ENCODE peak calls at places on chromosomes 16 and 17, in four cellular contexts. R is right lobe of liver, B is tibial artery, I is heart left ventricle. X is an unnamed sample.

GRCh38 chr17:6853764-6854442 is 22.4 kb upstream of the TEKT1 start:
- DNase-seq in R (no peak), B (no peak), I (no peak), X (no peak)

GRCh38 chr17:64920026-64920418 is 744 bp upstream of the LRRC37A3 start:
- DNase-seq in R (peak; percentile 58), B (no peak), I (peak; percentile 39), X (no peak)

GRCh38 chr16:78605548-78606097 is 506.2 kb downstream of the WWOX start:
- DNase-seq in R (no peak), B (no peak), I (no peak), X (no peak)

GRCh38 chr16:31513126-31513525 is 4.9 kb upstream of the RUSF1 start:
- DNase-seq in R (no peak), B (no peak), I (no peak), X (peak; percentile 45)

GRCh38 chr16:24091125-24091524 is 165.0 kb upstream of the CACNG3 start:
- DNase-seq in R (no peak), B (no peak), I (no peak), X (no peak)

GRCh38 chr16:66427036-66427446 is at the start of gene BEAN1:
- DNase-seq in R (no peak), B (no peak), I (no peak), X (no peak)

GRCh38 chr16:31225193-31225592 is 8.3 kb upstream of the PYDC1 start:
- DNase-seq in R (no peak), B (no peak), I (no peak), X (no peak)

GRCh38 chr17:3988297-3989120 is 24.3 kb upstream of the ATP2A3 start:
- DNase-seq in R (no peak), B (no peak), I (no peak), X (no peak)

GRCh38 chr16:2148714-2149629 is 547 bp downstream of the RAB26 start:
- DNase-seq in R (peak; percentile 60), B (no peak), I (peak; percentile 46), X (no peak)

GRCh38 chr17:45225964-45226530 is 4.4 kb downstream of the FMNL1 start:
- DNase-seq in R (peak; percentile 89), B (peak; percentile 85), I (peak; percentile 86), X (peak; percentile 99)

GRCh38 chr16:2204727-2205103 is 539 bp upstream of the MLST8 start:
- DNase-seq in R (no peak), B (no peak), I (no peak), X (no peak)

GRCh38 chr16:12819126-12820117 is 15.7 kb upstream of the CPPED1 start:
- DNase-seq in R (peak; percentile 83), B (peak; percentile 77), I (peak; percentile 47), X (peak; percentile 63)

GRCh38 chr17:81200695-81201580 is 21.8 kb downstream of the CEP131 start:
- DNase-seq in R (no peak), B (no peak), I (peak; percentile 61), X (peak; percentile 58)

GRCh38 chr16:89700649-89701424 is 668 bp downstream of the SPATA2L start:
- DNase-seq in R (peak; percentile 81), B (no peak), I (peak; percentile 52), X (no peak)

GRCh38 chr17:56737741-56738161 is 96.0 kb downstream of the C17orf67 start:
- DNase-seq in R (no peak), B (no peak), I (no peak), X (no peak)

GRCh38 chr17:20159406-20160075 is 150.4 kb downstream of the SPECC1 start:
- DNase-seq in R (no peak), B (no peak), I (no peak), X (no peak)

GRCh38 chr16:27811881-27812280 is 251.6 kb downstream of the GSG1L start:
- DNase-seq in R (no peak), B (peak; percentile 34), I (no peak), X (no peak)

GRCh38 chr17:71870546-71870862 is 250.3 kb upstream of the SOX9 start:
- DNase-seq in R (no peak), B (no peak), I (no peak), X (no peak)

GRCh38 chr17:21098934-21099687 is 27.7 kb upstream of the DHRS7B start:
- DNase-seq in R (no peak), B (no peak), I (peak; percentile 56), X (peak; percentile 90)

DNA sequence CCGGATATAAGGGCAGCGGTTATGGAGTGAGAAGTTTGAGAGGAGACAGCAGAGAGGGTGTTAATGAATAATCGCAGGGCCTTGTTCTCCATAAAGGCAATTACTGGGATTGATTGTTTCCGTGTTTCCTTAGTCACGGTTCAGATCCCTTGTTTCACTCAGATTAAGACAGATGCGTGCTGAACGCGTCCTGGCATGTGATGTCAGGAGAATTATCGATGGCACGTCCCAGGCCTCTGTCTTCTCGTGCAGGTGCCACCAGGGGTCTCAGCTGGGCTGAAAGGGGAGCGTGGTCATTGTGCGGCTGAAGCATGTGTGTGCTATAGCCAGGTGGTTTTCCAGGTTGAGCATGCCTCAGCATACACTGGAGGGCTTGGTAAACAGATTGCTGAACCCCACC is 142.4 kb upstream of the NOL11 start:
- DNase-seq in R (no peak), B (no peak), I (no peak), X (no peak)
- H3K4me3 ChIP-seq in R (no peak overlapping the region), B (no peak overlapping the region), I (no peak overlapping the region), X (no peak overlapping the region)

DNA sequence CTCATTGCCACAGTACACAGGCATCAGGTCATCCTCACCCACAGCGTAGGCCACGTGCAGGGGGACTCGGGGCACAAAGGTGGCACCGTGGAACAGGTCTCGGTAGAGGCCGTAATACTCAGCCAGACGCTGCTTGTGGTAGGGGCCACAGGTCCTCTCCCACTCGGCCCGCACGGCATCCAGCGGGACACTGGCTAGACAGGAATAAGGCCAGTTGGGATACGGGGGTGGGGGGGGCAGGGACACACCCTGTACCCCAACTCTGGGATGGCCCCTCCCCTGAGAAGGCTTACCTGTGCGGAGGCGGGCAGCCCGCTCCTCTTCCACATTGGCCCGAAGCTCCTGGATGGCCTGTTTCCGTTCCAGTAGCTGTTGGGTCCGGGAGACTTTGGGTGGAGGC is 3.0 kb downstream of the MRPL38 start:
- DNase-seq in R (no peak), B (no peak), I (no peak), X (no peak)
- H3K4me3 ChIP-seq in R (no peak overlapping the region), B (no peak overlapping the region), I (no peak overlapping the region), X (no peak overlapping the region)

GRCh38 chr16:596736-597060 is 6.8 kb downstream of the RAB40C start:
- DNase-seq in R (no peak), B (no peak), I (no peak), X (no peak)
- H3K4me3 ChIP-seq in R (no peak overlapping the region), B (no peak overlapping the region), I (no peak overlapping the region), X (no peak overlapping the region)

GRCh38 chr16:51146256-51146924 is 4.7 kb downstream of the SALL1 start:
- DNase-seq in R (no peak), B (no peak), I (no peak), X (peak; percentile 7)
- H3K4me3 ChIP-seq in R (no peak overlapping the region), B (no peak overlapping the region), I (no peak overlapping the region), X (no peak overlapping the region)

DNA sequence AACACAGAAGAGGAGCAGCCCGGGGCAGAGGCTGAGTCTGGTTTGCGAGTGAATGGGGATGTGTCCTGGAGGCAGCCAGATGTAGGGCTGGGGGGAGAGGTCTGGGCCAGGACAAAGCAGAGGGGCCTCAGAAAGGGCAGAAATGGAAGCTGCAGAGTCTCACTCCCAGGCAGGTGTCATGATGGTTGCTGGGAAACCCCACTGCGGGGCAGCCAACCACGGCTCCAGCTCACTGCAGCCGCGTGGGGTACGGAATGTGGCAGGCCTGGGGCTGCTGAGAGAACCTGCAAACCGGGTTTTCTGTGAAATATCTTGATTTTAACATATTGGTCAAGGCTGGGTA is 57.8 kb downstream of the PRMT7 start:
- DNase-seq in R (no peak), B (no peak), I (no peak), X (no peak)
- H3K4me3 ChIP-seq in R (no peak overlapping the region), B (no peak overlapping the region), I (no peak overlapping the region), X (no peak overlapping the region)

GRCh38 chr17:334974-335481 is 17.6 kb downstream of the RPH3AL start:
- DNase-seq in R (peak; percentile 48), B (peak; percentile 58), I (no peak), X (no peak)

GRCh38 chr17:337453-337852 is 15.2 kb downstream of the RPH3AL start:
- DNase-seq in R (peak; percentile 15), B (no peak), I (no peak), X (no peak)

GRCh38 chr17:335691-336090 is 16.9 kb downstream of the RPH3AL start:
- DNase-seq in R (peak; percentile 47), B (peak; percentile 51), I (no peak), X (no peak)

GRCh38 chr17:337022-337420 is 15.6 kb downstream of the RPH3AL start:
- DNase-seq in R (peak; percentile 11), B (peak; percentile 28), I (no peak), X (no peak)

GRCh38 chr17:336110-337021 is 16.2 kb downstream of the RPH3AL start:
- DNase-seq in R (peak; percentile 73), B (peak; percentile 68), I (peak; percentile 85), X (no peak)
- H3K4me3 ChIP-seq in R (no peak overlapping the region), B (no peak overlapping the region), I (no peak overlapping the region), X (no peak overlapping the region)

GRCh38 chr17:78722101-78722761 is 59.8 kb downstream of the CYTH1 start:
- DNase-seq in R (no peak), B (no peak), I (peak; percentile 58), X (peak; percentile 81)

GRCh38 chr17:78723957-78724356 is 58.1 kb downstream of the CYTH1 start:
- DNase-seq in R (no peak), B (no peak), I (no peak), X (no peak)

GRCh38 chr17:78724544-78724943 is 57.5 kb downstream of the CYTH1 start:
- DNase-seq in R (peak; percentile 84), B (no peak), I (peak; percentile 56), X (no peak)

GRCh38 chr17:78724999-78725398 is 57.1 kb downstream of the CYTH1 start:
- DNase-seq in R (no peak), B (no peak), I (no peak), X (no peak)

DNA sequence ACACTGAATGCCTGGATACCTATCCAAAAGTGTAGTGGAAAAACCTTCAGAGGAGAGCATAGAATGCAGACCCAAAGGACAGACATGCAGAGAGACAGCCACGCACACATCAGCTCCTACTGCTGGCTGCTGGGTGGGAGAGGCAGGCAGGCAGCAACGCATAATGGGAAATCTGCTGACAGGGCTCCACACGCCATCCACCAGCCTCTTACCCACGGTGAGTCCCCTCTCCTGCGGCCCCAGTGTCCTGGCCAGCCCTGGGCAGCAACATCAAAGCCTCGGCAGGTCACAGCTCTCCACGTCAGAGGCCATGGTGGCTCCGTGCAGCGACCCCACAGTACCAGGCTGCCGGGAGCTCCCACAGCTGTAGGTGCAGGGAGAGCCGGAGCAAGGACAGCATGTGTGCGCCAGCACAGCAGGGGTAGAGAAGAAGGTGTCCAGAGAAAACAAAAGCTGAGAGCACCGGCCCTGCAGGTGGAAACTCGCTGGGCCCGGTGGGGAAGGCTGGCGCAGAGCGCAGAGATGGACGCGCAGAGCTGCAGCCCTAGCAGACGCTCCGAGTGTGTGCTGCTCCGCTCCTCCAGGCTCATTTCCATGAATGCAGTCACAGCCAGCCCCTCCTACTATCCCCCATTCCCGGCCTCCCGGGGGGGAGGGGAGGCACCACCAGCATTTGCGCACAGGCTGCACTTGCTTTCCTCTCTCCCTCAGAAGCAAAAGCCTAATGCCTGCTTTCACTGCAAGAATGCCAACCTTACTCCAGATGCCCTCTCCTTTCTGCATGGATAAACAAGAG is 58.9 kb downstream of the CYTH1 start:
- DNase-seq in R (no peak), B (no peak), I (peak; percentile 71), X (no peak)
- H3K4me3 ChIP-seq in R (no peak overlapping the region), B (peak overlapping the region; percentile 51), I (peak overlapping the region; percentile 40), X (peak overlapping the region; percentile 26)